ENCODE peak calls at places on chromosome X, in six cellular contexts. One of them, this sample, is unnamed.

GRCh38 chrX:85037114-85037513 is 33.4 kb downstream of the APOOL start:
- DNase-seq in H9: no peak
- DNase-seq in heart right ventricle: no peak
- DNase-seq in endodermal cell: no peak
- DNase-seq in cardiac muscle cell: no peak
- DNase-seq in neuronal stem cell: no peak
- DNase-seq in this sample: no peak

GRCh38 chrX:97563531-97564133 is 679.9 kb downstream of the RPA4 start:
- DNase-seq in cardiac muscle cell: no peak
- DNase-seq in neuronal stem cell: no peak
- DNase-seq in H9: no peak
- DNase-seq in heart right ventricle: peak; percentile 13
- DNase-seq in endodermal cell: no peak
- DNase-seq in this sample: peak; percentile 43

GRCh38 chrX:136189222-136189621 is 41.9 kb downstream of the FHL1 start:
- DNase-seq in heart right ventricle: no peak
- DNase-seq in endodermal cell: no peak
- DNase-seq in H9: no peak
- DNase-seq in neuronal stem cell: no peak
- DNase-seq in cardiac muscle cell: no peak
- DNase-seq in this sample: no peak

GRCh38 chrX:15204130-15204751 is 65.6 kb downstream of the ASB9 start:
- DNase-seq in neuronal stem cell: no peak
- DNase-seq in H9: no peak
- DNase-seq in cardiac muscle cell: no peak
- DNase-seq in endodermal cell: no peak
- DNase-seq in heart right ventricle: no peak
- DNase-seq in this sample: no peak

GRCh38 chrX:28590394-28590793 is 3.1 kb downstream of the IL1RAPL1 start:
- DNase-seq in cardiac muscle cell: peak; percentile 26
- DNase-seq in neuronal stem cell: no peak
- DNase-seq in heart right ventricle: no peak
- DNase-seq in H9: no peak
- DNase-seq in endodermal cell: no peak
- DNase-seq in this sample: no peak

GRCh38 chrX:109890910-109891502 is 111.9 kb upstream of the TMEM164 start:
- DNase-seq in endodermal cell: peak; percentile 90
- DNase-seq in cardiac muscle cell: peak; percentile 85
- DNase-seq in heart right ventricle: peak; percentile 45
- DNase-seq in H9: peak; percentile 76
- DNase-seq in neuronal stem cell: peak; percentile 52
- DNase-seq in this sample: peak; percentile 46

GRCh38 chrX:46710425-46710824 is 48.5 kb downstream of the SLC9A7 start:
- DNase-seq in cardiac muscle cell: no peak
- DNase-seq in H9: no peak
- DNase-seq in neuronal stem cell: no peak
- DNase-seq in endodermal cell: no peak
- DNase-seq in heart right ventricle: no peak
- DNase-seq in this sample: no peak

GRCh38 chrX:12741416-12741815 is 49.8 kb upstream of the PRPS2 start:
- DNase-seq in H9: no peak
- DNase-seq in cardiac muscle cell: no peak
- DNase-seq in heart right ventricle: no peak
- DNase-seq in endodermal cell: no peak
- DNase-seq in neuronal stem cell: no peak
- DNase-seq in this sample: no peak

GRCh38 chrX:105608745-105609144 is 213.6 kb upstream of the NRK start:
- DNase-seq in heart right ventricle: peak; percentile 2
- DNase-seq in endodermal cell: no peak
- DNase-seq in neuronal stem cell: no peak
- DNase-seq in cardiac muscle cell: no peak
- DNase-seq in H9: no peak
- DNase-seq in this sample: no peak

GRCh38 chrX:129686422-129686948 is 31.7 kb upstream of the APLN start:
- DNase-seq in cardiac muscle cell: no peak
- DNase-seq in endodermal cell: no peak
- DNase-seq in heart right ventricle: peak; percentile 64
- DNase-seq in neuronal stem cell: no peak
- DNase-seq in H9: no peak
- DNase-seq in this sample: peak; percentile 62

GRCh38 chrX:108332281-108332680 is 105.9 kb downstream of the COL4A6 start:
- DNase-seq in neuronal stem cell: no peak
- DNase-seq in endodermal cell: no peak
- DNase-seq in heart right ventricle: no peak
- DNase-seq in cardiac muscle cell: no peak
- DNase-seq in H9: no peak
- DNase-seq in this sample: no peak

GRCh38 chrX:10158279-10158939 is 1.6 kb downstream of the CLCN4 start:
- DNase-seq in heart right ventricle: no peak
- DNase-seq in endodermal cell: peak; percentile 72
- DNase-seq in H9: peak; percentile 67
- DNase-seq in neuronal stem cell: peak; percentile 5
- DNase-seq in cardiac muscle cell: peak; percentile 42
- DNase-seq in this sample: peak; percentile 47

GRCh38 chrX:56764153-56764974 is 35.3 kb downstream of the NBDY start:
- DNase-seq in neuronal stem cell: peak; percentile 54
- DNase-seq in cardiac muscle cell: peak; percentile 41
- DNase-seq in H9: peak; percentile 60
- DNase-seq in endodermal cell: peak; percentile 82
- DNase-seq in heart right ventricle: peak; percentile 58
- DNase-seq in this sample: peak; percentile 84

GRCh38 chrX:112818114-112819012 is 22.3 kb downstream of the AMOT start:
- DNase-seq in cardiac muscle cell: no peak
- DNase-seq in H9: no peak
- DNase-seq in neuronal stem cell: no peak
- DNase-seq in endodermal cell: peak; percentile 72
- DNase-seq in heart right ventricle: no peak
- DNase-seq in this sample: no peak

GRCh38 chrX:31124536-31124935 is 52.7 kb upstream of the FTHL17 start:
- DNase-seq in H9: no peak
- DNase-seq in endodermal cell: no peak
- DNase-seq in cardiac muscle cell: peak; percentile 34
- DNase-seq in heart right ventricle: peak; percentile 32
- DNase-seq in neuronal stem cell: no peak
- DNase-seq in this sample: no peak

GRCh38 chrX:51802917-51803688 is 59.9 kb downstream of the GSPT2 start:
- DNase-seq in H9: peak; percentile 81
- DNase-seq in cardiac muscle cell: peak; percentile 66
- DNase-seq in neuronal stem cell: peak; percentile 12
- DNase-seq in endodermal cell: peak; percentile 89
- DNase-seq in heart right ventricle: peak; percentile 23
- DNase-seq in this sample: peak; percentile 13

DNA sequence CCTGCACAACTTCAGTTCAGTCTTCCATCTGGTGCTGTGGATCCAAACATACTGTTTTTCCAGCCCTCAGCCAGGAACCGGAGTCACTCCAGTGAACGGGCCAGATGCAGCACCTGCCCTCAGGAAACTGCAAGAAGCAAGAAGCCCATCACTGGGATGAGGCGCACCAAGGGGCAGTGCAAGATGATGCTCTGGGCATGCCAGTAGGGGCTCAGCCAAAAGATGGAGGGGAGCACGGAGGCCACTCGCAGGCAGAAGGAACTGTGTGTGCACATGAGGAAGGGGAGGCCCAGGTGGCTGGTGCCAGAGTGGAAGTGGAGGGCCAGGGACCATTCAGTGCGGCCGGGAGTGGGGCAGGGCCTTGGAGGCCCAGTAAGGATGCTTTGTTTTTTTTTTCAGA is 161.7 kb upstream of the MAMLD1 start:
- DNase-seq in endodermal cell: no peak
- DNase-seq in heart right ventricle: no peak
- DNase-seq in neuronal stem cell: no peak
- DNase-seq in H9: no peak
- DNase-seq in cardiac muscle cell: no peak
- DNase-seq in this sample: no peak
- H3K27ac ChIP-seq in endodermal cell: no peak overlapping the region
- H3K27ac ChIP-seq in heart right ventricle: no peak overlapping the region
- H3K27ac ChIP-seq in neuronal stem cell: no peak overlapping the region
- H3K27ac ChIP-seq in H9: no peak overlapping the region
- H3K27ac ChIP-seq in cardiac muscle cell: no peak overlapping the region
- H3K27ac ChIP-seq in this sample: no peak overlapping the region

DNA sequence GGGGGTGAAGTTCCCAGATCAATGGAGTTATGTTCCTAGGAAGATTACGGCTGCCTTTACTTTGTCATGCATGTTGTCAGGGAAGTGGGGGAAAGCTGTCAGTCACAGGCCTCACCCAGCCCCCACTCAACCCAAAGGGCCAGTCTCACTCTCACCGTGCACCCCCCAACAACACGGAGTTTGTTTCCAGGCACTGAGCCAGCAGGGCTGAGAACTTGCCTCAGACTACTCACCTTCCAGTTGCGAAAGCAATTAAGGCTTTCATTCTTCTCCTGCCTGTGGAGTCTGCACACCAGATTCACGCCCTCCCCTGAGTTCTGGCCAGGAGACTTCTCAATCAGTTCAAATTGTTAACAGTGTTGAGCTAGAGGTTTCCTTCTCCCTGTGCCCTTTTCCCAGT is 114.3 kb downstream of the SH3BGRL start:
- DNase-seq in cardiac muscle cell: no peak
- DNase-seq in H9: no peak
- DNase-seq in endodermal cell: no peak
- DNase-seq in heart right ventricle: no peak
- DNase-seq in neuronal stem cell: no peak
- DNase-seq in this sample: no peak
- H3K27ac ChIP-seq in cardiac muscle cell: no peak overlapping the region
- H3K27ac ChIP-seq in H9: no peak overlapping the region
- H3K27ac ChIP-seq in endodermal cell: no peak overlapping the region
- H3K27ac ChIP-seq in heart right ventricle: no peak overlapping the region
- H3K27ac ChIP-seq in neuronal stem cell: no peak overlapping the region
- H3K27ac ChIP-seq in this sample: no peak overlapping the region

DNA sequence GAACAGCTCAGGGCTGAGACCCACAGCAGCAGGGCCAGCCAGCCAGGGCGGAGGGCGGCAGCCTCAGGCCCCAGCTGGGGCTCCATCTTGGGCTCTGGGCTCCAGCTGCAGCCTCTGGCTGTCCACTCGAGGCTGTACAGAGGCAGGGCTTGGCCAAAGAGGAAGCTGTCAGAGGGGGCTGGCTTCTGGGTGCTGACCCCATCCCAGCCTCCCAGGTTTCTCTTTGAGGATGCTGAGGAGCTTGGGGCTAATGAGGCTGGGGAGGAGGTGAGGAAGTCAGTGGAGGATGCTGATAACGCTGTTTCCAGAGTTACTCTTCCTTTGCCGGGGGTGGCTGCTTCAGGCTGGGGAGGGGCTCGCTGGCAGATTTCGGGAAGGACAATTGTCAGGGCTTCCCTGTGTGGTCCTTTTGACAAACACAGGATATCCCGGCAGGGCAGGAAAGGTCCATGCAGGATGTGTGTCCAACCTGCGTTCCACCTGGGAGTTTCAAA is at the start of gene DIPK2B:
- DNase-seq in endodermal cell: no peak
- DNase-seq in cardiac muscle cell: no peak
- DNase-seq in heart right ventricle: peak; percentile 60
- DNase-seq in neuronal stem cell: no peak
- DNase-seq in H9: no peak
- DNase-seq in this sample: no peak
- H3K27ac ChIP-seq in endodermal cell: no peak within 1 kb of the TSS
- H3K27ac ChIP-seq in cardiac muscle cell: no peak within 1 kb of the TSS
- H3K27ac ChIP-seq in heart right ventricle: peak within 1 kb of the TSS; percentile 78
- H3K27ac ChIP-seq in neuronal stem cell: no peak within 1 kb of the TSS
- H3K27ac ChIP-seq in H9: no peak within 1 kb of the TSS
- H3K27ac ChIP-seq in this sample: no peak within 1 kb of the TSS

GRCh38 chrX:72126539-72127140 is 5.1 kb downstream of the RTL5 start:
- DNase-seq in cardiac muscle cell: peak; percentile 79
- DNase-seq in H9: peak; percentile 83
- DNase-seq in heart right ventricle: peak; percentile 87
- DNase-seq in neuronal stem cell: peak; percentile 63
- DNase-seq in endodermal cell: peak; percentile 95
- DNase-seq in this sample: peak; percentile 87
- H3K27ac ChIP-seq in cardiac muscle cell: peak overlapping the region; percentile 85
- H3K27ac ChIP-seq in H9: no peak overlapping the region
- H3K27ac ChIP-seq in heart right ventricle: peak overlapping the region; percentile 58
- H3K27ac ChIP-seq in neuronal stem cell: no peak overlapping the region
- H3K27ac ChIP-seq in endodermal cell: no peak overlapping the region
- H3K27ac ChIP-seq in this sample: no peak overlapping the region

This sample was measured in ovary.